ENCODE peak calls at places on chromosomes 4 and X, in ten cellular contexts. I, F, W, L, T, A, J, O, Y and Z are unnamed samples.

GRCh38 chr4:18440527-18441215 is 419.1 kb upstream of the LCORL start:
- DNase-seq in J (no peak), F (no peak), L (no peak), A (no peak), O (no peak), T (no peak), I (no peak), W (no peak), Y (no peak), Z (no peak)

GRCh38 chr4:46386570-46386969 is 3.4 kb downstream of the GABRA2 start:
- DNase-seq in I (peak; percentile 18), O (no peak), A (no peak), J (no peak), W (no peak), Y (no peak), L (peak; percentile 7), F (no peak), T (no peak), Z (no peak)

GRCh38 chrX:154401045-154401799 is 3.0 kb downstream of the RPL10 start:
- DNase-seq in A (peak; percentile 41), I (no peak), W (no peak), J (no peak), L (no peak), T (no peak), Y (no peak), F (no peak), O (peak; percentile 61), Z (no peak)

GRCh38 chr4:170672571-170672970 is 582.8 kb upstream of the AADAT start:
- DNase-seq in I (peak; percentile 47), Y (no peak), O (peak; percentile 49), L (no peak), J (no peak), W (no peak), F (no peak), A (peak; percentile 72), T (no peak), Z (no peak)

GRCh38 chrX:29471829-29472228 is 743.5 kb upstream of the MAGEB2 start:
- DNase-seq in J (no peak), Y (no peak), I (no peak), A (no peak), F (no peak), L (no peak), T (no peak), W (no peak), O (no peak), Z (no peak)

GRCh38 chrX:130028196-130028595 is 45.8 kb downstream of the BCORL1 start:
- DNase-seq in L (peak; percentile 0), J (peak; percentile 35), W (no peak), T (peak; percentile 21), O (peak; percentile 18), I (peak; percentile 60), F (peak; percentile 26), A (peak; percentile 23), Y (peak; percentile 50), Z (peak; percentile 67)

GRCh38 chr4:52358855-52359254 is 300.2 kb downstream of the USP46 start:
- DNase-seq in I (no peak), F (no peak), O (no peak), L (no peak), A (no peak), J (peak; percentile 34), Y (no peak), W (no peak), T (no peak), Z (no peak)

GRCh38 chrX:51825432-51825831 is 68.0 kb upstream of the MAGED1 start:
- DNase-seq in Y (no peak), T (no peak), I (no peak), L (no peak), O (no peak), A (no peak), W (no peak), F (no peak), J (no peak), Z (no peak)

GRCh38 chr4:31674313-31674947 is 954.3 kb downstream of the PCDH7 start:
- DNase-seq in J (no peak), L (no peak), T (no peak), Y (no peak), O (no peak), I (peak; percentile 48), A (no peak), W (no peak), F (no peak), Z (no peak)

GRCh38 chr4:24915121-24915922 is 2.5 kb upstream of the CCDC149 start:
- DNase-seq in W (no peak), Y (no peak), O (no peak), A (peak; percentile 9), T (no peak), I (peak; percentile 12), F (no peak), J (no peak), L (no peak), Z (peak; percentile 46)

GRCh38 chr4:39134674-39135073 is 47.7 kb upstream of the WDR19 start:
- DNase-seq in F (no peak), A (no peak), L (no peak), Y (no peak), J (no peak), O (no peak), I (no peak), W (no peak), T (no peak), Z (peak; percentile 21)

GRCh38 chrX:115378471-115378870 is 89.0 kb downstream of the LUZP4 start:
- DNase-seq in O (peak; percentile 27), A (peak; percentile 66), I (peak; percentile 74), T (no peak), Y (no peak), W (no peak), J (no peak), F (no peak), L (no peak), Z (peak; percentile 21)

GRCh38 chrX:85244411-85245210 is 820 bp downstream of the ZNF711 start:
- DNase-seq in J (no peak), I (peak; percentile 20), W (no peak), A (peak; percentile 41), F (no peak), L (peak; percentile 14), O (no peak), Y (peak; percentile 11), T (no peak), Z (peak; percentile 14)

GRCh38 chr4:54473077-54473545 is 184.6 kb upstream of the KIT start:
- DNase-seq in F (no peak), W (no peak), I (no peak), J (no peak), L (no peak), Y (peak; percentile 69), A (no peak), O (peak; percentile 23), T (no peak), Z (no peak)

GRCh38 chr4:14169460-14169859 is 541.9 kb upstream of the BOD1L1 start:
- DNase-seq in F (no peak), T (no peak), Y (peak; percentile 8), O (peak; percentile 26), W (no peak), A (peak; percentile 62), L (no peak), I (peak; percentile 32), J (no peak), Z (peak; percentile 43)

GRCh38 chrX:42102586-42103282 is 179.4 kb upstream of the CASK start:
- DNase-seq in I (peak; percentile 73), W (no peak), O (no peak), T (no peak), L (no peak), F (no peak), A (peak; percentile 47), J (no peak), Y (no peak), Z (no peak)

GRCh38 chrX:154043003-154043402 is 23.3 kb upstream of the IRAK1 start:
- DNase-seq in O (peak; percentile 66), L (no peak), J (no peak), W (no peak), A (peak; percentile 74), Y (no peak), F (no peak), T (no peak), I (peak; percentile 85), Z (no peak)

GRCh38 chr4:17654701-17655100 is 40.3 kb downstream of the MED28 start:
- DNase-seq in Y (no peak), L (no peak), O (no peak), J (no peak), F (no peak), W (no peak), I (no peak), T (no peak), A (no peak), Z (no peak)

GRCh38 chrX:115372026-115372610 is 82.6 kb downstream of the LUZP4 start:
- DNase-seq in I (peak; percentile 78), J (no peak), F (no peak), L (no peak), Y (peak; percentile 31), A (peak; percentile 80), O (peak; percentile 69), T (no peak), W (no peak), Z (peak; percentile 75)

GRCh38 chr4:128776794-128777216 is 32.7 kb upstream of the JADE1 start:
- DNase-seq in I (peak; percentile 84), J (peak; percentile 66), F (no peak), T (no peak), W (no peak), A (peak; percentile 98), Y (peak; percentile 84), O (peak; percentile 93), L (no peak), Z (peak; percentile 53)

GRCh38 chr4:7120341-7120740 is 52.5 kb upstream of the GRPEL1 start:
- DNase-seq in A (no peak), O (no peak), T (no peak), F (no peak), J (no peak), L (no peak), I (no peak), Y (peak; percentile 54), W (no peak), Z (peak; percentile 56)

GRCh38 chrX:5051831-5052491 is 1176.7 kb downstream of the NLGN4X start:
- DNase-seq in T (no peak), J (peak; percentile 15), L (no peak), I (peak; percentile 61), F (no peak), O (peak; percentile 0), W (no peak), A (peak; percentile 96), Y (peak; percentile 0), Z (no peak)

GRCh38 chr4:145609494-145610427 is 9.4 kb upstream of the MMAA start:
- DNase-seq in L (peak; percentile 18), O (peak; percentile 65), Y (peak; percentile 53), T (peak; percentile 5), F (no peak), W (peak; percentile 43), I (peak; percentile 88), A (peak; percentile 58), J (peak; percentile 31), Z (peak; percentile 93)

GRCh38 chr4:17218801-17219200 is 293.1 kb downstream of the QDPR start:
- DNase-seq in I (peak; percentile 18), J (no peak), W (no peak), Y (no peak), A (no peak), L (no peak), F (no peak), T (no peak), O (no peak), Z (no peak)

GRCh38 chr4:99059550-99059949 is 29.0 kb downstream of the ADH5 start:
- DNase-seq in Y (no peak), I (no peak), J (no peak), T (no peak), W (no peak), F (no peak), O (peak; percentile 3), L (no peak), A (no peak), Z (no peak)

GRCh38 chr4:42628740-42629139 is 28.2 kb downstream of the ATP8A1 start:
- DNase-seq in W (no peak), Y (no peak), A (no peak), I (no peak), O (no peak), T (no peak), J (no peak), F (no peak), L (no peak), Z (no peak)

GRCh38 chr4:27894951-27895350 is 1034.3 kb downstream of the STIM2 start:
- DNase-seq in L (no peak), A (peak; percentile 1), J (no peak), T (no peak), Y (no peak), F (no peak), O (peak; percentile 64), W (no peak), I (no peak), Z (no peak)